ENCODE peak calls at places on chromosome 22, in eight cellular contexts. P, I, S, T, E, R, D and Z are unnamed samples.

GRCh38 chr22:49885281-49885680 is 31.6 kb downstream of the ZBED4 start:
- DNase-seq in P (no peak), I (no peak), S (no peak), T (no peak), E (no peak), R (no peak), D (no peak), Z (no peak)

GRCh38 chr22:39003165-39003638 is 10.9 kb upstream of the APOBEC3C start:
- DNase-seq in P (peak; percentile 39), I (peak; percentile 82), S (peak; percentile 40), T (peak; percentile 86), E (peak; percentile 65), R (peak; percentile 60), D (peak; percentile 72), Z (peak; percentile 6)

GRCh38 chr22:42829311-42829710 is 27.8 kb downstream of the ARFGAP3 start:
- DNase-seq in P (no peak), I (no peak), S (no peak), T (no peak), E (no peak), R (no peak), D (no peak), Z (no peak)

GRCh38 chr22:17411213-17411612 is 42.0 kb downstream of the CECR2 start:
- DNase-seq in P (no peak), I (no peak), S (no peak), T (peak; percentile 45), E (no peak), R (no peak), D (peak; percentile 48), Z (peak; percentile 93)

GRCh38 chr22:37060801-37061610 is 9.5 kb downstream of the KCTD17 start:
- DNase-seq in P (no peak), I (no peak), S (no peak), T (no peak), E (no peak), R (no peak), D (peak; percentile 13), Z (no peak)

GRCh38 chr22:23415490-23415851 is 164.6 kb downstream of the IGLL1 start:
- DNase-seq in P (no peak), I (no peak), S (no peak), T (no peak), E (no peak), R (no peak), D (no peak), Z (no peak)

GRCh38 chr22:29503811-29504372 is 23.9 kb downstream of the NEFH start:
- DNase-seq in P (peak; percentile 36), I (peak; percentile 64), S (peak; percentile 34), T (peak; percentile 83), E (no peak), R (no peak), D (no peak), Z (no peak)

GRCh38 chr22:37681001-37681424 is 5.1 kb upstream of the NOL12 start:
- DNase-seq in P (no peak), I (no peak), S (no peak), T (peak; percentile 68), E (no peak), R (no peak), D (no peak), Z (no peak)

GRCh38 chr22:25057013-25057881 is 104.7 kb downstream of the KIAA1671 start:
- DNase-seq in P (peak; percentile 82), I (peak; percentile 72), S (peak; percentile 34), T (peak; percentile 20), E (peak; percentile 67), R (no peak), D (peak; percentile 93), Z (no peak)

GRCh38 chr22:46018859-46019258 is 41.9 kb upstream of the WNT7B start:
- DNase-seq in P (no peak), I (no peak), S (no peak), T (no peak), E (no peak), R (no peak), D (no peak), Z (no peak)

GRCh38 chr22:42114721-42115120 is 15.9 kb downstream of the CYP2D6 start:
- DNase-seq in P (no peak), I (no peak), S (peak; percentile 25), T (peak; percentile 18), E (no peak), R (no peak), D (no peak), Z (no peak)

GRCh38 chr22:20434264-20434751 is 3.3 kb downstream of the SCARF2 start:
- DNase-seq in P (no peak), I (no peak), S (no peak), T (no peak), E (no peak), R (no peak), D (no peak), Z (no peak)

GRCh38 chr22:46803031-46803880 is 40.8 kb downstream of the TBC1D22A start:
- DNase-seq in P (no peak), I (no peak), S (peak; percentile 26), T (peak; percentile 17), E (peak; percentile 73), R (peak; percentile 64), D (peak; percentile 59), Z (no peak)

GRCh38 chr22:46070722-46071450 is 79.4 kb upstream of the PPARA start:
- DNase-seq in P (peak; percentile 75), I (no peak), S (peak; percentile 57), T (peak; percentile 63), E (peak; percentile 45), R (peak; percentile 49), D (peak; percentile 31), Z (no peak)

GRCh38 chr22:46031965-46032851 is 55.2 kb upstream of the WNT7B start:
- DNase-seq in P (no peak), I (no peak), S (no peak), T (no peak), E (no peak), R (no peak), D (no peak), Z (no peak)

GRCh38 chr22:22887621-22888503 is at the start of gene IGLL5:
- DNase-seq in P (no peak), I (no peak), S (no peak), T (no peak), E (no peak), R (peak; percentile 40), D (no peak), Z (no peak)

GRCh38 chr22:24697671-24698082 is 76.8 kb downstream of the PIWIL3 start:
- DNase-seq in P (no peak), I (no peak), S (no peak), T (no peak), E (no peak), R (no peak), D (no peak), Z (peak; percentile 71)

GRCh38 chr22:25357606-25358420 is 138.4 kb downstream of the CRYBB2 start:
- DNase-seq in P (no peak), I (no peak), S (no peak), T (no peak), E (no peak), R (no peak), D (peak; percentile 10), Z (no peak)

GRCh38 chr22:31488988-31489617 is 539 bp downstream of the EIF4ENIF1 start:
- DNase-seq in P (no peak), I (no peak), S (no peak), T (peak; percentile 38), E (peak; percentile 25), R (peak; percentile 34), D (peak; percentile 64), Z (no peak)

GRCh38 chr22:47796128-47796908 is 1033.9 kb downstream of the TBC1D22A start:
- DNase-seq in P (no peak), I (peak; percentile 40), S (no peak), T (no peak), E (no peak), R (no peak), D (no peak), Z (no peak)

GRCh38 chr22:30572210-30572609 is 2.3 kb downstream of the GAL3ST1 start:
- DNase-seq in P (no peak), I (no peak), S (no peak), T (no peak), E (no peak), R (no peak), D (no peak), Z (no peak)

GRCh38 chr22:19875061-19875530 is 20.4 kb upstream of the GNB1L start:
- DNase-seq in P (no peak), I (no peak), S (no peak), T (no peak), E (no peak), R (no peak), D (peak; percentile 23), Z (no peak)

GRCh38 chr22:43182726-43183125 is 4.2 kb downstream of the TTLL12 start:
- DNase-seq in P (no peak), I (no peak), S (no peak), T (no peak), E (no peak), R (no peak), D (no peak), Z (no peak)

GRCh38 chr22:35313311-35314121 is 13.8 kb downstream of the TOM1 start:
- DNase-seq in P (no peak), I (no peak), S (no peak), T (peak; percentile 82), E (no peak), R (no peak), D (peak; percentile 12), Z (no peak)